ENCODE peak calls at places on chromosomes 6 and 20, in five cellular contexts. L is stimulated activated CD8-positive, alpha-beta memory T cell treated with anti-CD3 and anti-CD28 coated beads, Interleukin-2, amount 100 ng/mL, for 1 hour; D is activated naive CD8-positive, alpha-beta T cell treated with anti-CD3 and anti-CD28 coated beads for 36 hours; J is nephron progenitor cell; S is activated CD4-positive, alpha-beta memory T cell treated with anti-CD3 and anti-CD28 coated beads for 36 hours. H is an unnamed sample.

GRCh38 chr6:98107801-98108200 is 726.6 kb upstream of the POU3F2 start:
- DNase-seq in D (no peak), J (no peak), S (no peak), L (no peak), H (no peak)

GRCh38 chr6:3119040-3119723 is 671 bp downstream of the BPHL start:
- DNase-seq in S (no peak), D (no peak), J (no peak), L (no peak), H (no peak)

GRCh38 chr6:21873562-21873961 is 280.0 kb downstream of the SOX4 start:
- DNase-seq in D (no peak), S (no peak), L (no peak), J (no peak), H (no peak)

GRCh38 chr20:59004763-59005522 is 2.1 kb downstream of the CTSZ start:
- DNase-seq in S (peak), J (no peak), L (no peak), D (peak), H (peak)

GRCh38 chr20:33437141-33437911 is 6.2 kb downstream of the SNTA1 start:
- DNase-seq in J (no peak), L (no peak), D (no peak), S (no peak), H (no peak)

GRCh38 chr20:17835240-17835940 is 133.2 kb downstream of the SNX5 start:
- DNase-seq in L (no peak), D (no peak), J (no peak), S (no peak), H (no peak)

GRCh38 chr6:151240861-151241642 is 1.3 kb downstream of the AKAP12 start:
- DNase-seq in D (peak), J (peak), L (no peak), S (peak), H (no peak)

GRCh38 chr6:134795696-134796095 is 154.2 kb downstream of the ALDH8A1 start:
- DNase-seq in J (no peak), D (no peak), S (no peak), L (no peak), H (no peak)

GRCh38 chr20:48832423-48832735 is 4.6 kb upstream of the PREX1 start:
- DNase-seq in L (no peak), S (no peak), J (no peak), D (no peak), H (no peak)

GRCh38 chr6:157434349-157435016 is 53.5 kb downstream of the ZDHHC14 start:
- DNase-seq in L (no peak), S (no peak), D (no peak), J (no peak), H (no peak)

GRCh38 chr6:38262609-38263008 is 377.1 kb downstream of the BTBD9 start:
- DNase-seq in D (no peak), S (no peak), J (no peak), L (no peak), H (no peak)

GRCh38 chr6:11398451-11399326 is 138.9 kb upstream of the TMEM170B start:
- DNase-seq in S (no peak), J (no peak), L (no peak), D (no peak), H (no peak)

GRCh38 chr6:72865467-72865866 is 243.6 kb downstream of the KCNQ5 start:
- DNase-seq in D (no peak), S (no peak), J (no peak), L (no peak), H (no peak)

GRCh38 chr6:154157082-154157481 is 118.0 kb downstream of the OPRM1 start:
- DNase-seq in J (no peak), S (peak), L (no peak), D (peak), H (no peak)

GRCh38 chr6:128570439-128571063 is 50.2 kb upstream of the PTPRK start:
- DNase-seq in S (no peak), J (no peak), D (no peak), L (no peak), H (no peak)

GRCh38 chr20:13325033-13325432 is 104.0 kb downstream of the ISM1 start:
- DNase-seq in S (no peak), D (no peak), L (no peak), J (peak), H (no peak)